ENCODE peak calls at places on chromosomes 11 and 22, in seven cellular contexts. K is Kasumi-1; D is trophoblast cell; Z is GM12892; G is A549; H is stimulated activated CD8-positive, alpha-beta memory T cell treated with anti-CD3 and anti-CD28 coated beads, Interleukin-7, amount 100 ng/mL, for 1 hour; E is kidney. M is an unnamed sample.

GRCh38 chr22:32385681-32386080 is 26.4 kb downstream of the RTCB start:
- DNase-seq in H (no peak), E (no peak), Z (no peak), K (no peak), D (no peak), G (no peak), M (no peak)

GRCh38 chr11:26828291-26828690 is 106.4 kb upstream of the SLC5A12 start:
- DNase-seq in K (no peak), G (no peak), Z (no peak), D (no peak), H (no peak), E (no peak), M (no peak)

GRCh38 chr22:32880906-32881596 is 79.5 kb downstream of the TIMP3 start:
- DNase-seq in H (no peak), G (no peak), Z (no peak), K (peak; percentile 62), E (peak; percentile 95), D (no peak), M (no peak)

GRCh38 chr22:37569921-37570660 is 9.8 kb downstream of the LGALS2 start:
- DNase-seq in Z (no peak), G (no peak), D (no peak), H (no peak), K (no peak), E (no peak), M (no peak)

GRCh38 chr11:20754957-20755356 is 85.6 kb downstream of the NELL1 start:
- DNase-seq in Z (no peak), K (no peak), D (no peak), H (no peak), E (no peak), G (peak; percentile 9), M (no peak)

GRCh38 chr11:122653911-122654310 is 1.6 kb upstream of the UBASH3B start:
- DNase-seq in D (no peak), K (no peak), E (no peak), G (no peak), Z (no peak), H (no peak), M (no peak)

GRCh38 chr11:128904872-128905344 is 13.8 kb downstream of the KCNJ5 start:
- DNase-seq in Z (peak; percentile 41), K (peak; percentile 24), E (no peak), D (no peak), G (peak; percentile 6), H (no peak), M (no peak)

GRCh38 chr11:115618428-115618827 is 114.2 kb upstream of the CADM1 start:
- DNase-seq in D (peak; percentile 26), Z (no peak), G (no peak), H (no peak), E (no peak), K (no peak), M (no peak)

GRCh38 chr11:11587122-11587521 is 34.7 kb downstream of the GALNT18 start:
- DNase-seq in H (no peak), D (no peak), K (peak; percentile 28), E (no peak), Z (no peak), G (no peak), M (no peak)

GRCh38 chr11:65651589-65652510 is 10.9 kb downstream of the RELA start:
- DNase-seq in K (no peak), H (no peak), E (peak; percentile 83), Z (no peak), G (no peak), D (peak; percentile 85), M (no peak)

GRCh38 chr11:47348859-47349258 is 3.6 kb downstream of the MYBPC3 start:
- DNase-seq in Z (no peak), K (peak; percentile 73), D (no peak), G (peak; percentile 63), E (no peak), H (no peak), M (no peak)

M was measured in CD14-positive monocyte.